ENCODE peak calls at places on chromosomes 13 and 19, in seven cellular contexts. A, D, E, H, T, S and U are unnamed samples.
A peak's percentile ranks its signal among the peaks of the same experiment; 100 is the strongest.

GRCh38 chr13:89490661-89491060 is 1819.5 kb downstream of the SLITRK5 start:
- DNase-seq in A (no peak), D (no peak), E (no peak), H (no peak), T (no peak), S (no peak), U (no peak)

GRCh38 chr19:1361601-1362384 is 21.9 kb upstream of the NDUFS7 start:
- DNase-seq in A (no peak), D (no peak), E (no peak), H (no peak), T (no peak), S (no peak), U (no peak)

GRCh38 chr13:78491978-78492377 is 111.4 kb downstream of the POU4F1 start:
- DNase-seq in A (no peak), D (no peak), E (no peak), H (no peak), T (no peak), S (no peak), U (no peak)

GRCh38 chr13:20356437-20356836 is 124.3 kb upstream of the GJB6 start:
- DNase-seq in A (no peak), D (no peak), E (no peak), H (no peak), T (no peak), S (no peak), U (no peak)

GRCh38 chr19:44573183-44573582 is 40.2 kb upstream of the IGSF23 start:
- DNase-seq in A (no peak), D (no peak), E (no peak), H (no peak), T (no peak), S (no peak), U (no peak)

GRCh38 chr13:68584776-68585175 is 1354.6 kb upstream of the PCDH9 start:
- DNase-seq in A (no peak), D (no peak), E (no peak), H (no peak), T (no peak), S (no peak), U (no peak)

GRCh38 chr19:27793128-27793643 is 1419.8 kb downstream of the UQCRFS1 start:
- DNase-seq in A (peak; percentile 87), D (peak; percentile 83), E (peak; percentile 81), H (peak; percentile 86), T (peak; percentile 64), S (peak; percentile 60), U (peak; percentile 89)

GRCh38 chr19:3171894-3172679 is 6.5 kb upstream of the S1PR4 start:
- DNase-seq in A (no peak), D (peak; percentile 8), E (no peak), H (no peak), T (no peak), S (no peak), U (peak; percentile 22)

GRCh38 chr13:98842858-98843481 is 90.5 kb upstream of the SLC15A1 start:
- DNase-seq in A (peak; percentile 56), D (peak; percentile 87), E (peak; percentile 76), H (peak; percentile 62), T (peak; percentile 26), S (peak; percentile 56), U (peak; percentile 85)

GRCh38 chr19:17522988-17523872 is 11.8 kb downstream of the PGLS start:
- DNase-seq in A (peak; percentile 85), D (no peak), E (peak; percentile 97), H (peak; percentile 83), T (peak; percentile 18), S (no peak), U (no peak)

GRCh38 chr13:71368301-71368700 is 498.7 kb downstream of the DACH1 start:
- DNase-seq in A (no peak), D (no peak), E (no peak), H (no peak), T (no peak), S (no peak), U (no peak)

GRCh38 chr19:2332341-2333026 is 4.0 kb downstream of the SPPL2B start:
- DNase-seq in A (no peak), D (no peak), E (peak; percentile 88), H (peak; percentile 84), T (no peak), S (no peak), U (no peak)

GRCh38 chr19:39506944-39507714 is 7.8 kb upstream of the SELENOV start:
- DNase-seq in A (no peak), D (peak; percentile 87), E (no peak), H (peak; percentile 54), T (peak; percentile 23), S (no peak), U (peak; percentile 72)

GRCh38 chr19:23481043-23481442 is 85.8 kb upstream of the ZNF91 start:
- DNase-seq in A (no peak), D (no peak), E (no peak), H (no peak), T (no peak), S (no peak), U (no peak)

GRCh38 chr19:54452626-54453025 is 3.6 kb downstream of the LENG8 start:
- DNase-seq in A (no peak), D (no peak), E (no peak), H (peak; percentile 39), T (no peak), S (no peak), U (no peak)

GRCh38 chr13:113890758-113891480 is 27.0 kb upstream of the GAS6 start:
- DNase-seq in A (no peak), D (no peak), E (no peak), H (no peak), T (no peak), S (no peak), U (no peak)

GRCh38 chr13:29583073-29583785 is 12.3 kb downstream of the SLC7A1 start:
- DNase-seq in A (no peak), D (no peak), E (no peak), H (peak; percentile 61), T (no peak), S (no peak), U (no peak)

GRCh38 chr13:99433543-99434075 is 67.7 kb upstream of the TM9SF2 start:
- DNase-seq in A (no peak), D (no peak), E (no peak), H (no peak), T (no peak), S (no peak), U (no peak)

GRCh38 chr13:66665991-66666390 is 564.1 kb downstream of the PCDH9 start:
- DNase-seq in A (no peak), D (peak; percentile 67), E (no peak), H (no peak), T (no peak), S (no peak), U (no peak)

GRCh38 chr19:50896591-50897190 is 14.5 kb downstream of the KLK4 start:
- DNase-seq in A (no peak), D (peak; percentile 42), E (no peak), H (no peak), T (no peak), S (no peak), U (no peak)

GRCh38 chr13:90375851-90376250 is 971.6 kb upstream of the MIR17HG start:
- DNase-seq in A (no peak), D (no peak), E (no peak), H (no peak), T (no peak), S (no peak), U (no peak)

GRCh38 chr19:19750842-19751790 is 18.2 kb upstream of the ZNF14 start:
- DNase-seq in A (no peak), D (no peak), E (no peak), H (no peak), T (no peak), S (no peak), U (no peak)

GRCh38 chr19:4431808-4432674 is 25.6 kb downstream of the UBXN6 start:
- DNase-seq in A (peak; percentile 76), D (no peak), E (no peak), H (no peak), T (no peak), S (no peak), U (no peak)

DNA sequence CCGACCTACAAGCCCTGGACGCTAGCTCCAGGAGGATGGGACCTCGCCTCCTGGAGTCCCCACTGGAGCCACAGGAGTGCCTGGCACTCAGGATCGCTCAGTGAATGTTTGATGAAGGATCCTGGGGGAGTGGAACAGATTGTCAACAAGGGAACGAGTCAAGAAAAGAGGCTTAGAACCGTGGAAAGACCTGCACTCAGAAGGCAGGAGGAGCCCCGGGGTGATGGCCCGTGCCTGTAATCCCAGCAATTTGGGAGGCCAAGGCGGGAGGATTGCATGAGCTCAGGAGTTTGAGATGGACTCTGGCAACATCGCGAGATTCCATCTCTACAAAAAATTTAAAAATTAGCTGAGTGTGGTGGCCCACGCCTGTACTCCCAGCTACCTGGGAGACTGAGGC is 38.9 kb downstream of the ATP12A start:
- DNase-seq in A (no peak), D (no peak), E (no peak), H (no peak), T (no peak), S (no peak), U (no peak)
- H3K4me1 ChIP-seq in A (no peaks in the 10 kb centered on the region), D (no peaks in the 10 kb centered on the region), E (no peaks in the 10 kb centered on the region), H (no peaks in the 10 kb centered on the region), T (no peaks in the 10 kb centered on the region), S (no peaks in the 10 kb centered on the region), U (peaks cover 21% of the 10 kb centered on the region)

GRCh38 chr19:34393629-34394028 is 10.6 kb upstream of the PDCD2L start:
- DNase-seq in A (no peak), D (no peak), E (no peak), H (no peak), T (no peak), S (no peak), U (no peak)
- H3K36me3 ChIP-seq in A (peaks cover 94% of the 10 kb centered on the region), D (no peaks in the 10 kb centered on the region), E (peaks cover 83% of the 10 kb centered on the region), H (peaks cover 18% of the 10 kb centered on the region), T (peaks cover 51% of the 10 kb centered on the region), S (no peaks in the 10 kb centered on the region), U (peaks cover 4% of the 10 kb centered on the region)

DNA sequence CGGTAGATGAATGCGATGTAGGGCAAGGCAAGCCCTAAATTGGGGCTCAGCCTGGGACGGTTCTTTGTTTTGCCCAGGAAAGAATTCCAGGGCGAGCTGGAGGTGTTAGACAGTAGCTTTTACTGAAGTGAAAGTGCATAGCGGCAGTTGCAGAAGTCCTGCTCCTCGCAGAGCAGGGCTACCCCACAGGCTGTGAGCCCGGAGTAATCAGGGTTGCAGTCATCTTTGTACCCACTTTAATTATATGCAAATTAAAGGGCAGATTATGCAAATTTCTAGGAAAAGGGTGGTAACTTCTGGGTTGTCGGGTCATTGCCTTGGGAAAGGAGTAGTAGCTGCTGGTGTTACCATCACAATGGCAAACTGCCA is 30.5 kb downstream of the VAV1 start:
- DNase-seq in A (no peak), D (no peak), E (no peak), H (no peak), T (no peak), S (no peak), U (no peak)
- H3K4me3 ChIP-seq in A (peak overlapping the region; percentile 46), D (no peak overlapping the region), E (no peak overlapping the region), H (no peak overlapping the region), T (peak overlapping the region; percentile 6), S (no peak overlapping the region), U (no peak overlapping the region)

GRCh38 chr19:7916908-7917291 is 2.3 kb downstream of the TGFBR3L start:
- DNase-seq in A (no peak), D (no peak), E (no peak), H (no peak), T (no peak), S (no peak), U (no peak)
- H3K4me1 ChIP-seq in A (peaks cover 50% of the 10 kb centered on the region), D (peaks cover 33% of the 10 kb centered on the region), E (peaks cover 28% of the 10 kb centered on the region), H (peaks cover 48% of the 10 kb centered on the region), T (peaks cover 35% of the 10 kb centered on the region), S (peaks cover 29% of the 10 kb centered on the region), U (peaks cover 16% of the 10 kb centered on the region)

GRCh38 chr19:8023371-8023770 is 17.9 kb upstream of the ELAVL1 start:
- DNase-seq in A (no peak), D (no peak), E (no peak), H (no peak), T (no peak), S (no peak), U (no peak)
- H3K36me3 ChIP-seq in A (no peaks in the 10 kb centered on the region), D (no peaks in the 10 kb centered on the region), E (no peaks in the 10 kb centered on the region), H (no peaks in the 10 kb centered on the region), T (no peaks in the 10 kb centered on the region), S (no peaks in the 10 kb centered on the region), U (no peaks in the 10 kb centered on the region)

GRCh38 chr19:12997225-12997966 is 2.1 kb downstream of the NFIX start:
- DNase-seq in A (no peak), D (no peak), E (no peak), H (no peak), T (no peak), S (no peak), U (no peak)
- H3K4me3 ChIP-seq in A (peak overlapping the region; percentile 83), D (no peak overlapping the region), E (no peak overlapping the region), H (no peak overlapping the region), T (no peak overlapping the region), S (peak overlapping the region; percentile 68), U (no peak overlapping the region)